ENCODE peak calls at places on chromosomes 16 and 17, in five cellular contexts. One of them, this sample, is unnamed.

GRCh38 chr17:19359151-19359550 is 3.4 kb downstream of the B9D1 start:
- DNase-seq in HFFc6: no peak
- DNase-seq in activated T-helper 1 cell treated with anti-CD3 and anti-CD28 coated beads, Interleukin-12 subunit alpha, Interleukin-12 subunit beta, Interleukin-2, Interleukin-4 antibody, amounts not matched to agents 30 ng/mL and 10 ng/mL and 1 ng/mL, durations not matched to agents 14 hours and 24 hours and 36 hours: no peak
- DNase-seq in HCT116: no peak
- DNase-seq in T-helper 2 cell: no peak
- DNase-seq in this sample: no peak

GRCh38 chr16:48965391-48965790 is 316.2 kb downstream of the CBLN1 start:
- DNase-seq in HFFc6: no peak
- DNase-seq in activated T-helper 1 cell treated with anti-CD3 and anti-CD28 coated beads, Interleukin-12 subunit alpha, Interleukin-12 subunit beta, Interleukin-2, Interleukin-4 antibody, amounts not matched to agents 30 ng/mL and 10 ng/mL and 1 ng/mL, durations not matched to agents 14 hours and 24 hours and 36 hours: no peak
- DNase-seq in HCT116: no peak
- DNase-seq in T-helper 2 cell: no peak
- DNase-seq in this sample: no peak

GRCh38 chr16:53892155-53892554 is 188.2 kb downstream of the FTO start:
- DNase-seq in HFFc6: peak
- DNase-seq in activated T-helper 1 cell treated with anti-CD3 and anti-CD28 coated beads, Interleukin-12 subunit alpha, Interleukin-12 subunit beta, Interleukin-2, Interleukin-4 antibody, amounts not matched to agents 30 ng/mL and 10 ng/mL and 1 ng/mL, durations not matched to agents 14 hours and 24 hours and 36 hours: peak
- DNase-seq in HCT116: peak
- DNase-seq in T-helper 2 cell: no peak
- DNase-seq in this sample: peak

GRCh38 chr17:53150101-53150698 is 672.5 kb upstream of the KIF2B start:
- DNase-seq in HFFc6: no peak
- DNase-seq in activated T-helper 1 cell treated with anti-CD3 and anti-CD28 coated beads, Interleukin-12 subunit alpha, Interleukin-12 subunit beta, Interleukin-2, Interleukin-4 antibody, amounts not matched to agents 30 ng/mL and 10 ng/mL and 1 ng/mL, durations not matched to agents 14 hours and 24 hours and 36 hours: no peak
- DNase-seq in HCT116: no peak
- DNase-seq in T-helper 2 cell: no peak
- DNase-seq in this sample: no peak

GRCh38 chr16:51161440-51162195 is 10.5 kb upstream of the SALL1 start:
- DNase-seq in HFFc6: peak
- DNase-seq in activated T-helper 1 cell treated with anti-CD3 and anti-CD28 coated beads, Interleukin-12 subunit alpha, Interleukin-12 subunit beta, Interleukin-2, Interleukin-4 antibody, amounts not matched to agents 30 ng/mL and 10 ng/mL and 1 ng/mL, durations not matched to agents 14 hours and 24 hours and 36 hours: no peak
- DNase-seq in HCT116: no peak
- DNase-seq in T-helper 2 cell: no peak
- DNase-seq in this sample: no peak

GRCh38 chr17:73091770-73092517 is 544 bp downstream of the SLC39A11 start:
- DNase-seq in HFFc6: no peak
- DNase-seq in activated T-helper 1 cell treated with anti-CD3 and anti-CD28 coated beads, Interleukin-12 subunit alpha, Interleukin-12 subunit beta, Interleukin-2, Interleukin-4 antibody, amounts not matched to agents 30 ng/mL and 10 ng/mL and 1 ng/mL, durations not matched to agents 14 hours and 24 hours and 36 hours: no peak
- DNase-seq in HCT116: no peak
- DNase-seq in T-helper 2 cell: no peak
- DNase-seq in this sample: no peak

GRCh38 chr16:87955302-87956168 is 4.3 kb downstream of the BANP start:
- DNase-seq in HFFc6: peak
- DNase-seq in activated T-helper 1 cell treated with anti-CD3 and anti-CD28 coated beads, Interleukin-12 subunit alpha, Interleukin-12 subunit beta, Interleukin-2, Interleukin-4 antibody, amounts not matched to agents 30 ng/mL and 10 ng/mL and 1 ng/mL, durations not matched to agents 14 hours and 24 hours and 36 hours: no peak
- DNase-seq in HCT116: no peak
- DNase-seq in T-helper 2 cell: no peak
- DNase-seq in this sample: no peak

GRCh38 chr17:82647593-82648164 is 565 bp downstream of the WDR45B start:
- DNase-seq in HFFc6: no peak
- DNase-seq in activated T-helper 1 cell treated with anti-CD3 and anti-CD28 coated beads, Interleukin-12 subunit alpha, Interleukin-12 subunit beta, Interleukin-2, Interleukin-4 antibody, amounts not matched to agents 30 ng/mL and 10 ng/mL and 1 ng/mL, durations not matched to agents 14 hours and 24 hours and 36 hours: peak
- DNase-seq in HCT116: no peak
- DNase-seq in T-helper 2 cell: peak
- DNase-seq in this sample: no peak

GRCh38 chr17:76565728-76566612 is 19.7 kb downstream of the ST6GALNAC2 start:
- DNase-seq in HFFc6: no peak
- DNase-seq in activated T-helper 1 cell treated with anti-CD3 and anti-CD28 coated beads, Interleukin-12 subunit alpha, Interleukin-12 subunit beta, Interleukin-2, Interleukin-4 antibody, amounts not matched to agents 30 ng/mL and 10 ng/mL and 1 ng/mL, durations not matched to agents 14 hours and 24 hours and 36 hours: no peak
- DNase-seq in HCT116: no peak
- DNase-seq in T-helper 2 cell: no peak
- DNase-seq in this sample: no peak

GRCh38 chr17:8161289-8162231 is 1.2 kb downstream of the VAMP2 start:
- DNase-seq in HFFc6: no peak
- DNase-seq in activated T-helper 1 cell treated with anti-CD3 and anti-CD28 coated beads, Interleukin-12 subunit alpha, Interleukin-12 subunit beta, Interleukin-2, Interleukin-4 antibody, amounts not matched to agents 30 ng/mL and 10 ng/mL and 1 ng/mL, durations not matched to agents 14 hours and 24 hours and 36 hours: no peak
- DNase-seq in HCT116: no peak
- DNase-seq in T-helper 2 cell: no peak
- DNase-seq in this sample: no peak

GRCh38 chr16:72467157-72467759 is 295.3 kb upstream of the PMFBP1 start:
- DNase-seq in HFFc6: peak
- DNase-seq in activated T-helper 1 cell treated with anti-CD3 and anti-CD28 coated beads, Interleukin-12 subunit alpha, Interleukin-12 subunit beta, Interleukin-2, Interleukin-4 antibody, amounts not matched to agents 30 ng/mL and 10 ng/mL and 1 ng/mL, durations not matched to agents 14 hours and 24 hours and 36 hours: no peak
- DNase-seq in HCT116: peak
- DNase-seq in T-helper 2 cell: no peak
- DNase-seq in this sample: peak

GRCh38 chr17:44602390-44602789 is 45.1 kb downstream of the FZD2 start:
- DNase-seq in HFFc6: no peak
- DNase-seq in activated T-helper 1 cell treated with anti-CD3 and anti-CD28 coated beads, Interleukin-12 subunit alpha, Interleukin-12 subunit beta, Interleukin-2, Interleukin-4 antibody, amounts not matched to agents 30 ng/mL and 10 ng/mL and 1 ng/mL, durations not matched to agents 14 hours and 24 hours and 36 hours: no peak
- DNase-seq in HCT116: no peak
- DNase-seq in T-helper 2 cell: no peak
- DNase-seq in this sample: no peak

GRCh38 chr17:65356524-65356923 is 204.9 kb downstream of the AXIN2 start:
- DNase-seq in HFFc6: no peak
- DNase-seq in activated T-helper 1 cell treated with anti-CD3 and anti-CD28 coated beads, Interleukin-12 subunit alpha, Interleukin-12 subunit beta, Interleukin-2, Interleukin-4 antibody, amounts not matched to agents 30 ng/mL and 10 ng/mL and 1 ng/mL, durations not matched to agents 14 hours and 24 hours and 36 hours: no peak
- DNase-seq in HCT116: no peak
- DNase-seq in T-helper 2 cell: no peak
- DNase-seq in this sample: peak

GRCh38 chr17:18319604-18320256 is 4.6 kb downstream of the SMCR8 start:
- DNase-seq in HFFc6: peak
- DNase-seq in activated T-helper 1 cell treated with anti-CD3 and anti-CD28 coated beads, Interleukin-12 subunit alpha, Interleukin-12 subunit beta, Interleukin-2, Interleukin-4 antibody, amounts not matched to agents 30 ng/mL and 10 ng/mL and 1 ng/mL, durations not matched to agents 14 hours and 24 hours and 36 hours: no peak
- DNase-seq in HCT116: no peak
- DNase-seq in T-helper 2 cell: no peak
- DNase-seq in this sample: no peak

GRCh38 chr17:6313835-6314234 is 121.1 kb downstream of the AIPL1 start:
- DNase-seq in HFFc6: no peak
- DNase-seq in activated T-helper 1 cell treated with anti-CD3 and anti-CD28 coated beads, Interleukin-12 subunit alpha, Interleukin-12 subunit beta, Interleukin-2, Interleukin-4 antibody, amounts not matched to agents 30 ng/mL and 10 ng/mL and 1 ng/mL, durations not matched to agents 14 hours and 24 hours and 36 hours: no peak
- DNase-seq in HCT116: no peak
- DNase-seq in T-helper 2 cell: no peak
- DNase-seq in this sample: no peak